ENCODE peak calls at places on chromosomes 16 and 17, in six cellular contexts. One of them, this sample, is unnamed. For H3K27me3, the result is how much of the 10 kb centered on the place peaks cover.

GRCh38 chr17:37292429-37293139 is 83.2 kb upstream of the C17orf78 start:
- ATAC-seq in HCT116: no peak
- ATAC-seq in HepG2: no peak
- ATAC-seq in upper lobe of left lung: no peak
- ATAC-seq in K562: no peak
- ATAC-seq in GM12878: no peak
- ATAC-seq in this sample: no peak

GRCh38 chr17:33200116-33200515 is 93.0 kb downstream of the ASIC2 start:
- ATAC-seq in HCT116: no peak
- ATAC-seq in HepG2: no peak
- ATAC-seq in upper lobe of left lung: no peak
- ATAC-seq in K562: no peak
- ATAC-seq in GM12878: no peak
- ATAC-seq in this sample: no peak

GRCh38 chr16:90019201-90019542 is at the start of gene DBNDD1:
- ATAC-seq in HCT116: no peak
- ATAC-seq in HepG2: peak
- ATAC-seq in upper lobe of left lung: no peak
- ATAC-seq in K562: no peak
- ATAC-seq in GM12878: no peak
- ATAC-seq in this sample: no peak

GRCh38 chr17:68854509-68854908 is 100.7 kb downstream of the ABCA8 start:
- ATAC-seq in HCT116: no peak
- ATAC-seq in HepG2: no peak
- ATAC-seq in upper lobe of left lung: no peak
- ATAC-seq in K562: no peak
- ATAC-seq in GM12878: no peak
- ATAC-seq in this sample: no peak

GRCh38 chr17:67629963-67630320 is 87.8 kb upstream of the NOL11 start:
- ATAC-seq in HCT116: peak
- ATAC-seq in HepG2: peak
- ATAC-seq in upper lobe of left lung: peak
- ATAC-seq in K562: no peak
- ATAC-seq in GM12878: peak
- ATAC-seq in this sample: peak

GRCh38 chr17:6471531-6472465 is 27.5 kb downstream of the PIMREG start:
- ATAC-seq in HCT116: peak
- ATAC-seq in HepG2: no peak
- ATAC-seq in upper lobe of left lung: no peak
- ATAC-seq in K562: no peak
- ATAC-seq in GM12878: no peak
- ATAC-seq in this sample: no peak

GRCh38 chr17:70037498-70037897 is 37.5 kb upstream of the KCNJ16 start:
- ATAC-seq in HCT116: no peak
- ATAC-seq in HepG2: no peak
- ATAC-seq in upper lobe of left lung: no peak
- ATAC-seq in K562: no peak
- ATAC-seq in GM12878: no peak
- ATAC-seq in this sample: no peak

GRCh38 chr16:76265434-76266045 is 11.7 kb upstream of the CNTNAP4 start:
- ATAC-seq in HCT116: no peak
- ATAC-seq in HepG2: peak
- ATAC-seq in upper lobe of left lung: no peak
- ATAC-seq in K562: no peak
- ATAC-seq in GM12878: peak
- ATAC-seq in this sample: no peak

GRCh38 chr17:14926073-14926472 is 339.1 kb downstream of the PMP22 start:
- ATAC-seq in HCT116: no peak
- ATAC-seq in HepG2: no peak
- ATAC-seq in upper lobe of left lung: no peak
- ATAC-seq in K562: no peak
- ATAC-seq in GM12878: no peak
- ATAC-seq in this sample: no peak

GRCh38 chr16:4213721-4214120 is 28.2 kb downstream of the SRL start:
- ATAC-seq in HCT116: peak
- ATAC-seq in HepG2: no peak
- ATAC-seq in upper lobe of left lung: no peak
- ATAC-seq in K562: no peak
- ATAC-seq in GM12878: no peak
- ATAC-seq in this sample: no peak

GRCh38 chr17:73359987-73360410 is 48.2 kb upstream of the CDC42EP4 start:
- ATAC-seq in HCT116: peak
- ATAC-seq in HepG2: peak
- ATAC-seq in upper lobe of left lung: peak
- ATAC-seq in K562: peak
- ATAC-seq in GM12878: peak
- ATAC-seq in this sample: no peak

GRCh38 chr16:53511403-53512280 is 8.6 kb upstream of the AKTIP start:
- ATAC-seq in HCT116: peak
- ATAC-seq in HepG2: peak
- ATAC-seq in upper lobe of left lung: peak
- ATAC-seq in K562: no peak
- ATAC-seq in GM12878: no peak
- ATAC-seq in this sample: no peak
- TF ChIP-seq POLR2AphosphoS5 in HCT116: no peak
- TF ChIP-seq POLR2AphosphoS5 in HepG2: no peak
- TF ChIP-seq POLR2AphosphoS5 in upper lobe of left lung: no peak
- TF ChIP-seq POLR2AphosphoS5 in K562: no peak
- TF ChIP-seq POLR2AphosphoS5 in GM12878: no peak
- TF ChIP-seq POLR2AphosphoS5 in this sample: no peak

GRCh38 chr17:47324224-47325020 is 667 bp downstream of the EFCAB13 start:
- ATAC-seq in HCT116: peak
- ATAC-seq in HepG2: no peak
- ATAC-seq in upper lobe of left lung: peak
- ATAC-seq in K562: no peak
- ATAC-seq in GM12878: peak
- ATAC-seq in this sample: peak
- TF ChIP-seq POLR2A in HCT116: no peak
- TF ChIP-seq POLR2A in HepG2: no peak
- TF ChIP-seq POLR2A in upper lobe of left lung: no peak
- TF ChIP-seq POLR2A in K562: no peak
- TF ChIP-seq POLR2A in GM12878: no peak
- TF ChIP-seq POLR2A in this sample: no peak

DNA sequence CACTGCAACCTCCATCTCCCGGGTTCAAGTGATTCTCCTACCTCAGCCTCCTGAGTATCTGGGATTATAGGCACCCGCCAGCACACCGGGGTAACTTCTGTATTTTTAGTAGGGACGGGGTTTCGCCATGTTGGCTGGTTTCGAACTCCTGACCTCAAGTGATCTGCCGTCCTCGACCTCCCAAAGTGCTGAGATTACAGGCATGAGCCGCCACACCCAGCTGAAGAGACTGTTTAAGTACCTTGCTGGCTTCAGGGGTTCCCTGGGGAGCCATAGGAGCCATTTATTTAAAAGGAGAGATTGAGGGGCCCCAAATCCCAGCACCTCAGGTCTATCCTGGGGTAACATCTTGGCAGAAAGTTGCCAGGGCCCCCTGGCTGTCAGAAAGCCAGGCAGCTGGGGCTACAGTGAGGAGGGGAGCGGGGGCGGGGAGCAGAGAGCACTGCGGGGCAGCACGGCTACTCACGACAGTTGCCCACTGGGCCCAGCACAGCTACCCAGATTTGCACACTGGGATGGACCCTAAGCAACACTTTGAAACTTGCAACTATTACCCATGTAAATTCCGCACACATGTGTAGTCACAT is 1.6 kb downstream of the SNAI3 start:
- ATAC-seq in HCT116: no peak
- ATAC-seq in HepG2: no peak
- ATAC-seq in upper lobe of left lung: no peak
- ATAC-seq in K562: no peak
- ATAC-seq in GM12878: no peak
- ATAC-seq in this sample: no peak
- H3K27me3 ChIP-seq in HCT116: under half
- H3K27me3 ChIP-seq in HepG2: under half
- H3K27me3 ChIP-seq in upper lobe of left lung: under half
- H3K27me3 ChIP-seq in K562: under half
- H3K27me3 ChIP-seq in GM12878: under half
- H3K27me3 ChIP-seq in this sample: half or more

GRCh38 chr17:45288825-45289224 is 26.9 kb upstream of the SPATA32 start:
- ATAC-seq in HCT116: no peak
- ATAC-seq in HepG2: no peak
- ATAC-seq in upper lobe of left lung: no peak
- ATAC-seq in K562: no peak
- ATAC-seq in GM12878: no peak
- ATAC-seq in this sample: peak
- TF ChIP-seq POLR2AphosphoS5 in HCT116: no peak
- TF ChIP-seq POLR2AphosphoS5 in HepG2: no peak
- TF ChIP-seq POLR2AphosphoS5 in upper lobe of left lung: no peak
- TF ChIP-seq POLR2AphosphoS5 in K562: no peak
- TF ChIP-seq POLR2AphosphoS5 in GM12878: no peak
- TF ChIP-seq POLR2AphosphoS5 in this sample: peak

This sample was measured in gastroesophageal sphincter.